ENCODE peak calls at places on chromosomes 3 and 15, in ten cellular contexts. A is AG09309, Q is thoracic aorta, B is heart left ventricle, O is fibroblast of lung, M is fibroblast of pulmonary artery, D is right atrium auricular region, T is cardiac fibroblast, N is fibroblast of mammary gland, H is neural crest cell. Y is an unnamed sample.

GRCh38 chr3:12993623-12994356 is 79.4 kb downstream of the IQSEC1 start:
- DNase-seq in B (no peak), T (no peak), Q (no peak), H (peak), D (no peak), A (no peak), N (no peak), M (no peak), O (no peak), Y (no peak)

GRCh38 chr3:142077155-142077858 is 72.0 kb downstream of the TFDP2 start:
- DNase-seq in Q (no peak), D (no peak), T (no peak), H (no peak), M (no peak), N (no peak), A (no peak), O (no peak), B (no peak), Y (no peak)

GRCh38 chr3:32781211-32781968 is 36.4 kb upstream of the TRIM71 start:
- DNase-seq in T (peak), Q (no peak), D (peak), B (peak), M (peak), A (no peak), H (peak), N (peak), O (peak), Y (peak)

GRCh38 chr15:69410290-69410874 is 3.8 kb upstream of the KIF23 start:
- DNase-seq in O (no peak), T (no peak), N (no peak), A (no peak), Q (no peak), D (no peak), B (peak), M (peak), H (no peak), Y (no peak)

GRCh38 chr15:58472821-58473581 is 41.2 kb downstream of the LIPC start:
- DNase-seq in M (peak), D (no peak), B (no peak), T (peak), H (no peak), A (no peak), O (no peak), N (peak), Q (no peak), Y (peak)

GRCh38 chr15:85361306-85361705 is 19.1 kb upstream of the AKAP13 start:
- DNase-seq in Q (no peak), M (no peak), D (no peak), B (no peak), T (no peak), A (no peak), O (no peak), N (no peak), H (no peak), Y (no peak)

GRCh38 chr3:27090265-27091041 is 278.7 kb downstream of the NEK10 start:
- DNase-seq in T (peak), Q (no peak), O (peak), A (no peak), M (peak), D (no peak), N (no peak), H (no peak), B (no peak), Y (peak)

GRCh38 chr3:156681003-156681402 is 6.6 kb downstream of the TIPARP start:
- DNase-seq in H (no peak), B (peak), Q (no peak), N (peak), T (peak), O (peak), M (peak), A (peak), D (peak), Y (peak)

GRCh38 chr3:110958476-110959147 is 113.0 kb upstream of the NECTIN3 start:
- DNase-seq in D (no peak), Q (no peak), B (no peak), H (no peak), M (no peak), A (no peak), T (no peak), O (no peak), N (peak), Y (no peak)

DNA sequence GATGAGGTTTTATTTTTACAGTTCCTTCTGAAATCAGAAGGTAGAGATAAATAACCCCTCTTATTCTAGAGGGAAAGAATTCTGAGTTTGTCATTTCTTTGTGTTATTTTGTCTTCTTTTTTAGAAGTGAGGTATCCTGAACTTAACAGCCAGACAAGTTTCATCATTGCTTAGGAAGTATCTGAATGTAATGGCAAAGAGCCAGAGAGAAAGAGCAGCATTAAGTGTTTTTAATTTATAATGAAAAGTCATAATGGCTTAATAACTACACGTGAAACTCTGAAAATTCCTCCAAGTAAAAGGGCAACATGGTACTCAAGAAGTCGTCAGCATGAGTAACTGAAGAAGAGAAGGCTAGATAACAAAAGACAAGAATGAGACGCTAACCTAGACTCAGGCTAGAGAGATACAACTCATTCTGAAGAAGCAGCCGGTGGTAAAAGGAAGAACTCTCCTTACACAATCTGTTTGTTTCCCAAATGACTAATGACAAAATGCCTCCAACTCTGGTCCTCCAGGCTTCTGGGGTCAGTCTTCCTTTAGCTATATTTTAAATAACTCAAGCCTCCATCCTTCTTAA is 116.2 kb upstream of the NECTIN3 start:
- DNase-seq in T (peak), O (peak), M (peak), B (no peak), A (no peak), H (no peak), N (peak), Q (no peak), D (no peak), Y (peak)
- TF ChIP-seq CTCF in T (no peak), O (no peak), M (no peak), B (no peak), A (no peak), H (no peak), N (no peak), Q (no peak), D (no peak), Y (no peak)

GRCh38 chr3:89851974-89852621 is 744.7 kb downstream of the EPHA3 start:
- DNase-seq in B (peak), T (peak), N (peak), O (peak), Q (no peak), H (peak), D (no peak), A (no peak), M (peak), Y (peak)
- TF ChIP-seq CTCF in B (peak), T (peak), N (peak), O (peak), Q (no peak), H (peak), D (peak), A (no peak), M (peak), Y (peak)

DNA sequence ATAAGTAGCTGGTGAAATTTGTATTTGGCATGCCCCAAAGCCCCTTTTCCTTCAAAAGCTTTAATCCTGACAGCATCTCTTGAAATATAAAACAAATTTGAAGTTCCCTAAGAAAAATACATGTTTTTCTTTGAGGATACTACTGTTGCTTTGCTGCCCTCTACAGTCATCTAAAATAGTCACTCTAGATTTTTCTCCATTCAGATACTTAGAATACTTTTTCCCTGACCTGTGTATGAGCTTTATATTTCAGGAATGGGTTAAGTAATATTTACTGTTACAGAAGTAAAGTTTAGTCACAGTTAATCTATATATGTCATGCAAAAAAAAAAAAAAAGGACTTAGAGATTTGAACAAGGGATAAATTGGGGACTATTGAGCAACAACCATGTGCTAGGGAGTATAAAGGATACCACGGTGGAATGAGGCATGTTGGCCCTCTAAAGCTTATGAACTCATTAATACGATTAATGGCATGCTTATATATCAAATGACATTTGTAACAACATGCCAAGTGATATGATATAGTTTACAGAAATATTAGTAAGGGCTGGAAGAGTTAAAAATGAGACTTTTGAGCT is 8.8 kb downstream of the NECTIN3 start:
- DNase-seq in A (no peak), N (peak), H (no peak), O (peak), D (no peak), Q (no peak), T (peak), B (no peak), M (peak), Y (peak)
- TF ChIP-seq CTCF in A (peak), N (peak), H (peak), O (no peak), D (peak), Q (peak), T (peak), B (peak), M (peak), Y (peak)

GRCh38 chr3:179860275-179861107 is 176.2 kb downstream of the PEX5L start:
- DNase-seq in H (no peak), B (no peak), D (no peak), Q (no peak), O (no peak), T (no peak), M (no peak), A (no peak), N (no peak), Y (no peak)
- TF ChIP-seq CTCF in H (no peak), B (no peak), D (no peak), Q (no peak), O (no peak), T (no peak), M (no peak), A (no peak), N (no peak), Y (no peak)

DNA sequence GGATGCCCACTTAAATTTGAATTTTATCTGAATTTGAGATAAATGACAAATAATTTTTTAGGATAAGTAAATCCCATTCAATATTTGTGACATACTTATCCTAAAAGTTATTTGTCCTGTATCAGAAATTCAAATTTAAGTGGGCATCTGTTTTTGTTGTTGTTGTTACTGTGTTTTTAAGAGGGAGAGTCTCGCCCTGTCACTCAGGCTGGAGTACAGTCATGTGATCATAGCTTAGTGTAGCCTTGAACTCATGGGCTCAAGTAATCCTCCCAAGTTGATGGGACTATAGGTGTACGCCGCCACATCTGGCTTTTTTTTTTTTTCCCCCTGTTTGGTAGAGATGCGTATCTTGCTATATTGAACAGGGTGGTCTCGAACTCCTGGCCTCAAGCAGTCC is 283.0 kb downstream of the PTPRG start:
- DNase-seq in T (no peak), H (no peak), N (no peak), M (no peak), Q (no peak), D (no peak), B (no peak), A (no peak), O (no peak), Y (no peak)
- TF ChIP-seq CTCF in T (no peak), H (no peak), N (no peak), M (no peak), Q (no peak), D (no peak), B (no peak), A (no peak), O (no peak), Y (no peak)

DNA sequence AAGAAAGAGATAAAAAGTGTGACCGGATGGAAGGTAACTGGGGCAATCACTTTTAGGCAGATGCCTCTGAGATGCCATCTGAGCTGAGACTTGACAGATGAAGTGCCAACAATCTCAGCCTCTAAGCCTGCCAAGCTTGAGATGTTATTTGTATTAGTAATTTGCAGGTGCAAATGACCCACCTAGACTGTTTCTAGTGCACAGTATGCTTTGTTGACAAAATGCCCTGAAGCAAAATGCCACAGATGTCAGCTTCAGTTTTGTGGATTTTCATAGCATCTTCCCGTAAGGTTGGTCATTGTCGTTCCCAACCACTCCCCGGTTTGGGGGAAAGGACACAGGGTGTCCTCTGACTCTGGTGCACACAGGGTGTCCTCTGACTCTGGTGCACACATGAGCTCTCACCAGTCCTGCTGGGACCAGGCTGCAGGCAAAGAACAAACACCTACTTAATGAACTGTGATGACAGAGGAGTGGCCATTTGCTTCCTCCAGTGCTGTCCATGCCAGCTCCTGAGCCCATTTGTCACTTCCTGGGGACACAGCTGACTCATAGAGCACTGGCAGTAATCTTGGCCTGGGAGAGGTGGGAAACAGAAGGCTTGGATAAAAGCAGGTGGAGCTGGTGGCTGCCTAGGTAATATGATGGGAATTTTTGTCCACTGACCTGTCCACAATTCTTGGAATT is 16.7 kb upstream of the PPP1R2 start:
- DNase-seq in T (no peak), M (no peak), Q (no peak), N (no peak), B (no peak), O (no peak), D (no peak), A (no peak), H (no peak), Y (no peak)
- TF ChIP-seq CTCF in T (no peak), M (no peak), Q (no peak), N (no peak), B (no peak), O (no peak), D (no peak), A (no peak), H (no peak), Y (no peak)

GRCh38 chr3:72092778-72093177 is 307.8 kb upstream of the PROK2 start:
- DNase-seq in B (no peak), N (no peak), Q (no peak), O (no peak), T (no peak), D (no peak), H (no peak), M (no peak), A (no peak), Y (no peak)
- TF ChIP-seq CTCF in B (no peak), N (no peak), Q (no peak), O (no peak), T (no peak), D (no peak), H (no peak), M (no peak), A (no peak), Y (no peak)